ENCODE peak calls at places on chromosomes 12 and 14, in eight cellular contexts. L is activated CD8-positive, alpha-beta memory T cell treated with anti-CD3 and anti-CD28 coated beads for 24 hours; H is epithelial cell of esophagus; J is glutamatergic neuron; M is C1 segment of cervical spinal cord; P is neuronal stem cell; S is suprapubic skin; N is WERI-Rb-1. R is an unnamed sample.

GRCh38 chr14:29940482-29940881 is 12.8 kb upstream of the PRKD1 start:
- DNase-seq in J (no peak), L (no peak), P (no peak), S (no peak), H (no peak), M (no peak), N (no peak), R (no peak)

GRCh38 chr12:46386877-46387629 is 14.5 kb upstream of the SLC38A2 start:
- DNase-seq in N (no peak), P (no peak), S (peak), M (peak), H (no peak), L (no peak), J (no peak), R (no peak)

GRCh38 chr12:72197790-72198189 is 74.4 kb upstream of the TRHDE start:
- DNase-seq in J (no peak), S (no peak), H (no peak), N (no peak), L (no peak), P (no peak), M (no peak), R (no peak)

GRCh38 chr12:25992026-25992782 is 33.7 kb downstream of the RASSF8 start:
- DNase-seq in P (no peak), J (no peak), N (no peak), S (no peak), M (no peak), H (peak), L (no peak), R (no peak)

GRCh38 chr14:100979780-100980179 is 76.3 kb upstream of the RTL1 start:
- DNase-seq in L (no peak), M (no peak), P (no peak), S (no peak), N (no peak), H (peak), J (no peak), R (no peak)

GRCh38 chr12:116482859-116483258 is 76.3 kb upstream of the MAP1LC3B2 start:
- DNase-seq in M (no peak), L (no peak), P (no peak), J (no peak), S (no peak), H (no peak), N (no peak), R (no peak)

GRCh38 chr14:80385340-80385739 is 174.0 kb upstream of the DIO2 start:
- DNase-seq in P (no peak), S (no peak), L (no peak), N (no peak), J (no peak), H (peak), M (no peak), R (no peak)

GRCh38 chr12:129771238-129771637 is 132.6 kb downstream of the TMEM132D start:
- DNase-seq in M (no peak), P (no peak), L (no peak), J (no peak), N (no peak), S (no peak), H (no peak), R (no peak)

GRCh38 chr12:120397827-120398563 is 29.0 kb upstream of the MSI1 start:
- DNase-seq in J (no peak), S (no peak), N (no peak), L (no peak), P (peak), H (no peak), M (peak), R (peak)

GRCh38 chr14:51261151-51261550 is 21.1 kb downstream of the TMX1 start:
- DNase-seq in J (no peak), H (no peak), M (no peak), S (no peak), L (no peak), P (no peak), N (no peak), R (no peak)

GRCh38 chr14:102352213-102352612 is 10.5 kb downstream of the CINP start:
- DNase-seq in P (no peak), S (no peak), H (no peak), N (no peak), J (no peak), M (no peak), L (no peak), R (no peak)

GRCh38 chr14:24875203-24875840 is 174.6 kb downstream of the STXBP6 start:
- DNase-seq in S (no peak), P (no peak), H (no peak), J (no peak), N (no peak), M (no peak), L (no peak), R (no peak)

GRCh38 chr14:23351681-23352505 is 794 bp downstream of the SLC22A17 start:
- DNase-seq in J (peak), L (peak), H (no peak), P (peak), S (no peak), N (peak), M (peak), R (peak)

GRCh38 chr12:95198914-95199313 is 18.4 kb downstream of the FGD6 start:
- DNase-seq in S (no peak), N (no peak), L (no peak), J (no peak), P (no peak), H (peak), M (no peak), R (no peak)

GRCh38 chr12:95857799-95858198 is 953 bp upstream of the SNRPF start:
- DNase-seq in J (no peak), H (no peak), S (no peak), N (no peak), P (no peak), L (no peak), M (no peak), R (no peak)

GRCh38 chr12:46267618-46268348 is 1.1 kb downstream of the SLC38A1 start:
- DNase-seq in H (peak), P (no peak), M (peak), J (peak), N (no peak), L (no peak), S (no peak), R (no peak)

GRCh38 chr12:85979641-85980040 is 105.5 kb downstream of the NTS start:
- DNase-seq in H (peak), P (no peak), M (no peak), S (no peak), N (no peak), L (no peak), J (no peak), R (no peak)

GRCh38 chr12:116153096-116153495 is 124.4 kb downstream of the MED13L start:
- DNase-seq in N (no peak), M (no peak), H (no peak), S (no peak), P (no peak), J (no peak), L (no peak), R (no peak)

GRCh38 chr12:114406326-114407033 is 536 bp upstream of the TBX5 start:
- DNase-seq in H (no peak), N (no peak), S (no peak), P (peak), J (no peak), M (no peak), L (no peak), R (no peak)

GRCh38 chr14:105843444-105844046 is 317.2 kb downstream of the TMEM121 start:
- DNase-seq in M (no peak), N (no peak), L (no peak), H (no peak), P (no peak), J (no peak), S (no peak), R (peak)

GRCh38 chr14:36818794-36819384 is 157.2 kb downstream of the PAX9 start:
- DNase-seq in M (no peak), N (no peak), J (no peak), S (no peak), L (no peak), H (peak), P (peak), R (no peak)

GRCh38 chr12:43208221-43208620 is 343.8 kb downstream of the ADAMTS20 start:
- DNase-seq in J (no peak), P (no peak), N (no peak), M (no peak), H (no peak), S (no peak), L (no peak), R (no peak)

GRCh38 chr14:75911883-75912282 is 69.9 kb downstream of the TGFB3 start:
- DNase-seq in S (no peak), P (peak), N (no peak), H (no peak), L (no peak), M (peak), J (peak), R (peak)

GRCh38 chr14:98906123-98906995 is 365.6 kb downstream of the BCL11B start:
- DNase-seq in L (no peak), S (peak), H (peak), J (no peak), M (no peak), N (no peak), P (no peak), R (no peak)

GRCh38 chr14:95463173-95463901 is 53.1 kb downstream of the SYNE3 start:
- DNase-seq in J (no peak), P (no peak), M (no peak), S (no peak), N (no peak), L (peak), H (no peak), R (peak)

GRCh38 chr12:9750276-9751203 is 10.2 kb downstream of the CD69 start:
- DNase-seq in J (no peak), H (peak), L (peak), M (peak), P (peak), S (no peak), N (peak), R (no peak)

GRCh38 chr12:124191024-124191359 is 103.9 kb upstream of the RFLNA start:
- DNase-seq in J (peak), N (peak), L (no peak), M (no peak), P (no peak), H (peak), S (no peak), R (no peak)

GRCh38 chr14:89121961-89122675 is 294.9 kb downstream of the FOXN3 start:
- DNase-seq in N (no peak), S (no peak), L (no peak), P (peak), M (no peak), H (no peak), J (peak), R (no peak)

GRCh38 chr12:121711925-121712461 is 559 bp upstream of the TMEM120B start:
- DNase-seq in J (peak), H (peak), M (no peak), S (peak), N (peak), P (no peak), L (no peak), R (no peak)